ENCODE peak calls at places on chromosomes 3 and 15, in five cellular contexts. One of them, this sample, is unnamed.

GRCh38 chr15:71275098-71275497 is 159.8 kb downstream of the THSD4 start:
- DNase-seq in ovary: no peak
- DNase-seq in Peyer's patch: no peak
- DNase-seq in adrenal gland: no peak
- DNase-seq in A549: peak
- DNase-seq in this sample: no peak

GRCh38 chr15:76994971-76995945 is at the start of gene PSTPIP1:
- DNase-seq in ovary: peak
- DNase-seq in Peyer's patch: peak
- DNase-seq in adrenal gland: no peak
- DNase-seq in A549: no peak
- DNase-seq in this sample: no peak

GRCh38 chr15:53746101-53746500 is 13.4 kb downstream of the WDR72 start:
- DNase-seq in ovary: no peak
- DNase-seq in Peyer's patch: no peak
- DNase-seq in adrenal gland: no peak
- DNase-seq in A549: peak
- DNase-seq in this sample: no peak

GRCh38 chr3:143363276-143363675 is 243.7 kb downstream of the CHST2 start:
- DNase-seq in ovary: no peak
- DNase-seq in Peyer's patch: no peak
- DNase-seq in adrenal gland: no peak
- DNase-seq in A549: no peak
- DNase-seq in this sample: no peak

GRCh38 chr3:153290278-153291015 is 128.4 kb downstream of the RAP2B start:
- DNase-seq in ovary: no peak
- DNase-seq in Peyer's patch: no peak
- DNase-seq in adrenal gland: no peak
- DNase-seq in A549: no peak
- DNase-seq in this sample: no peak

GRCh38 chr3:54527953-54528352 is 399.9 kb downstream of the LRTM1 start:
- DNase-seq in ovary: no peak
- DNase-seq in Peyer's patch: no peak
- DNase-seq in adrenal gland: no peak
- DNase-seq in A549: no peak
- DNase-seq in this sample: no peak

GRCh38 chr15:39628821-39629220 is 47.9 kb downstream of the THBS1 start:
- DNase-seq in ovary: no peak
- DNase-seq in Peyer's patch: no peak
- DNase-seq in adrenal gland: no peak
- DNase-seq in A549: no peak
- DNase-seq in this sample: no peak

GRCh38 chr3:73432021-73432722 is 192.6 kb downstream of the PDZRN3 start:
- DNase-seq in ovary: no peak
- DNase-seq in Peyer's patch: no peak
- DNase-seq in adrenal gland: no peak
- DNase-seq in A549: peak
- DNase-seq in this sample: no peak

GRCh38 chr15:100201376-100202280 is 140.1 kb downstream of the ADAMTS17 start:
- DNase-seq in ovary: no peak
- DNase-seq in Peyer's patch: peak
- DNase-seq in adrenal gland: peak
- DNase-seq in A549: no peak
- DNase-seq in this sample: no peak

GRCh38 chr3:27686642-27687041 is 35.5 kb downstream of the EOMES start:
- DNase-seq in ovary: no peak
- DNase-seq in Peyer's patch: no peak
- DNase-seq in adrenal gland: no peak
- DNase-seq in A549: no peak
- DNase-seq in this sample: no peak

GRCh38 chr15:80559320-80559693 is 135.8 kb upstream of the ABHD17C start:
- DNase-seq in ovary: no peak
- DNase-seq in Peyer's patch: no peak
- DNase-seq in adrenal gland: no peak
- DNase-seq in A549: no peak
- DNase-seq in this sample: no peak

GRCh38 chr3:102163039-102163817 is 271.6 kb upstream of the ZPLD1 start:
- DNase-seq in ovary: no peak
- DNase-seq in Peyer's patch: no peak
- DNase-seq in adrenal gland: no peak
- DNase-seq in A549: peak
- DNase-seq in this sample: no peak

GRCh38 chr15:79987969-79988368 is 17.0 kb upstream of the BCL2A1 start:
- DNase-seq in ovary: no peak
- DNase-seq in Peyer's patch: no peak
- DNase-seq in adrenal gland: no peak
- DNase-seq in A549: no peak
- DNase-seq in this sample: no peak

GRCh38 chr3:122298239-122298638 is 26.8 kb upstream of the CSTA start:
- DNase-seq in ovary: no peak
- DNase-seq in Peyer's patch: no peak
- DNase-seq in adrenal gland: no peak
- DNase-seq in A549: no peak
- DNase-seq in this sample: no peak

GRCh38 chr3:13513051-13513912 is 33.2 kb downstream of the HDAC11 start:
- DNase-seq in ovary: no peak
- DNase-seq in Peyer's patch: peak
- DNase-seq in adrenal gland: no peak
- DNase-seq in A549: no peak
- DNase-seq in this sample: peak

GRCh38 chr15:77577350-77577749 is 55.4 kb downstream of the LINGO1 start:
- DNase-seq in ovary: no peak
- DNase-seq in Peyer's patch: no peak
- DNase-seq in adrenal gland: no peak
- DNase-seq in A549: no peak
- DNase-seq in this sample: no peak

GRCh38 chr3:154507727-154508126 is 77.7 kb upstream of the GPR149 start:
- DNase-seq in ovary: no peak
- DNase-seq in Peyer's patch: no peak
- DNase-seq in adrenal gland: no peak
- DNase-seq in A549: no peak
- DNase-seq in this sample: no peak

GRCh38 chr15:90367578-90367977 is 15.5 kb downstream of the ZNF774 start:
- DNase-seq in ovary: no peak
- DNase-seq in Peyer's patch: no peak
- DNase-seq in adrenal gland: no peak
- DNase-seq in A549: no peak
- DNase-seq in this sample: no peak

GRCh38 chr3:72892081-72892763 is 4.4 kb downstream of the GXYLT2 start:
- DNase-seq in ovary: no peak
- DNase-seq in Peyer's patch: no peak
- DNase-seq in adrenal gland: peak
- DNase-seq in A549: no peak
- DNase-seq in this sample: no peak

GRCh38 chr3:161540594-161540993 is 44.0 kb downstream of the OTOL1 start:
- DNase-seq in ovary: no peak
- DNase-seq in Peyer's patch: no peak
- DNase-seq in adrenal gland: no peak
- DNase-seq in A549: no peak
- DNase-seq in this sample: no peak

GRCh38 chr3:63625161-63625560 is 27.3 kb upstream of the SNTN start:
- DNase-seq in ovary: no peak
- DNase-seq in Peyer's patch: no peak
- DNase-seq in adrenal gland: no peak
- DNase-seq in A549: no peak
- DNase-seq in this sample: no peak

GRCh38 chr3:128297401-128298138 is 144.3 kb downstream of the EEFSEC start:
- DNase-seq in ovary: no peak
- DNase-seq in Peyer's patch: no peak
- DNase-seq in adrenal gland: peak
- DNase-seq in A549: peak
- DNase-seq in this sample: peak

GRCh38 chr3:126288314-126288713 is 68.9 kb downstream of the KLF15 start:
- DNase-seq in ovary: no peak
- DNase-seq in Peyer's patch: peak
- DNase-seq in adrenal gland: peak
- DNase-seq in A549: no peak
- DNase-seq in this sample: no peak

GRCh38 chr3:126290325-126290724 is 66.9 kb downstream of the KLF15 start:
- DNase-seq in ovary: no peak
- DNase-seq in Peyer's patch: peak
- DNase-seq in adrenal gland: no peak
- DNase-seq in A549: no peak
- DNase-seq in this sample: peak

GRCh38 chr3:126287171-126287535 is 70.1 kb downstream of the KLF15 start:
- DNase-seq in ovary: no peak
- DNase-seq in Peyer's patch: no peak
- DNase-seq in adrenal gland: no peak
- DNase-seq in A549: no peak
- DNase-seq in this sample: no peak

GRCh38 chr3:126285369-126285768 is 71.8 kb downstream of the KLF15 start:
- DNase-seq in ovary: no peak
- DNase-seq in Peyer's patch: no peak
- DNase-seq in adrenal gland: no peak
- DNase-seq in A549: no peak
- DNase-seq in this sample: no peak

DNA sequence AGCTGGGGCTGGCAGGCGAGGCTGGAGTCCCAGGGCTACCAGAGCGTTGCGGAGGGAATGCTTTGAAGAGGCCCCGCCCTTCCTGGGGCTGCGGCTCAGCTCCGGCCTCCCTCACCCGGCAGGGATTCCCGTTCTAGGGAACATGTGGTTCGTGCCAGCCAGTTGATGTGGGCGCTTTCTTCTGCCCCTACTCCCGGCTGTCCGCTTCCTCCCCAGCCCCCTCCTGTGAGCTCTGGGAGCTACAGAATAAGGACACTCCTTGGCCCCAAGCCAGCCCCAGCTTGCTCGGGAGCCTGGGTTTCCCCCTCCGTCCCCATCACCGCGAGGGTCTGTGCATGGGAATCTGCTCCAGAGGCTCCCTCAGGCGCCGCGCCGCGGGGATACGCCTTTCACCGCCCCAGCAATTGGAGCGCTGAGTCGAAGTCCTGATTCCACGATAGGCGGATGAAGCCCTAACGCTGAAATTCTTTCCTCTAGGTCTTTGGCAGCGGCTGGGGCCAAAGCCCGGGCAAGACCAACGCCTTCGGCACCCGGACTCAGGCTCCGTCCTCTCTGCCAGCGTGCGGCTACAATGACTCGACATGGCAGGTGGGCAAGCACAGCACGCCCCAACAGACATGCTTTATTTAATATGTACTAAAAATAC is 69.5 kb downstream of the KLF15 start:
- DNase-seq in ovary: peak
- DNase-seq in Peyer's patch: peak
- DNase-seq in adrenal gland: peak
- DNase-seq in A549: no peak
- DNase-seq in this sample: peak
- H3K4me3 ChIP-seq in ovary: peak
- H3K4me3 ChIP-seq in Peyer's patch: peak
- H3K4me3 ChIP-seq in adrenal gland: peak
- H3K4me3 ChIP-seq in A549: no peak
- H3K4me3 ChIP-seq in this sample: peak

GRCh38 chr3:184186184-184186901 is at the start of gene ABCF3:
- DNase-seq in ovary: no peak
- DNase-seq in Peyer's patch: no peak
- DNase-seq in adrenal gland: peak
- DNase-seq in A549: no peak
- DNase-seq in this sample: no peak
- TF ChIP-seq POLR2A in ovary: peak
- TF ChIP-seq POLR2A in Peyer's patch: peak
- TF ChIP-seq POLR2A in adrenal gland: peak
- TF ChIP-seq POLR2A in A549: peak
- TF ChIP-seq POLR2A in this sample: no peak

DNA sequence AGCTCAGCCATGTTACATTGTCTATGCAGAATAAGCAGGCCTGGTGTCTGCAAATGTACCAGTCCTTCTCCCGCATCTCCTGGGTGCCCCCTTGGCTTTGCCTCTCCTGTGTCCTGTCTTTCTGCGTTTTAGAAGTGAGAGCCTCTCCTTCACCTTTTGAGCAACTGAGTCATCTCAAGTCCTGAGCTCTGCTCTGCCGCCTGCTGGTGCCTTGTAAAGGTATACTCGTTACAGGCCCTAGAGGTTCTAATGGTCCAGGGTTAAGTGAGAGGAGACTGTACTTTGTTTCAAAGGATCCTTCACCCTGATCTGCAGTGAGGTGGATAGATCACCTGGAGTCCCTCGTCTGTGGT is 12.6 kb downstream of the GHRL start:
- DNase-seq in ovary: no peak
- DNase-seq in Peyer's patch: no peak
- DNase-seq in adrenal gland: no peak
- DNase-seq in A549: peak
- DNase-seq in this sample: no peak
- TF ChIP-seq CTCF in ovary: no peak
- TF ChIP-seq CTCF in Peyer's patch: no peak
- TF ChIP-seq CTCF in adrenal gland: no peak
- TF ChIP-seq CTCF in A549: no peak
- TF ChIP-seq CTCF in this sample: no peak

GRCh38 chr15:58458076-58458475 is 26.3 kb downstream of the LIPC start:
- DNase-seq in ovary: no peak
- DNase-seq in Peyer's patch: no peak
- DNase-seq in adrenal gland: no peak
- DNase-seq in A549: no peak
- DNase-seq in this sample: no peak
- H3K4me3 ChIP-seq in ovary: no peak
- H3K4me3 ChIP-seq in Peyer's patch: no peak
- H3K4me3 ChIP-seq in adrenal gland: no peak
- H3K4me3 ChIP-seq in A549: no peak
- H3K4me3 ChIP-seq in this sample: no peak